ENCODE peak calls at places on chromosomes 11 and 22, in six cellular contexts. D is NCI-H2081; R is stimulated activated CD4-positive, alpha-beta T cell treated with anti-CD3 and anti-CD28 coated beads, Interleukin-2, amount 100 ng/mL, for 48 hours; X is HS-5; H is right lobe of liver; J is glutamatergic neuron. E is an unnamed sample.

GRCh38 chr11:46183819-46184218 is 62.6 kb upstream of the PHF21A start:
- DNase-seq in D (no peak), J (no peak), H (no peak), R (no peak), X (peak), E (peak)

GRCh38 chr11:20438637-20439036 is 51.1 kb downstream of the PRMT3 start:
- DNase-seq in D (no peak), J (no peak), X (no peak), H (no peak), R (no peak), E (no peak)

GRCh38 chr11:130527648-130528300 is 79.3 kb downstream of the ADAMTS15 start:
- DNase-seq in R (no peak), X (no peak), J (no peak), D (no peak), H (no peak), E (no peak)

GRCh38 chr22:31504282-31504681 is 7.9 kb downstream of the SFI1 start:
- DNase-seq in D (no peak), H (no peak), R (no peak), J (no peak), X (no peak), E (no peak)

GRCh38 chr11:132310390-132311375 is 940.3 kb downstream of the NTM start:
- DNase-seq in H (no peak), X (no peak), R (no peak), D (no peak), J (no peak), E (no peak)

GRCh38 chr11:130399196-130399595 is 29.2 kb downstream of the ADAMTS8 start:
- DNase-seq in D (no peak), J (no peak), X (no peak), R (no peak), H (no peak), E (no peak)

GRCh38 chr11:128701086-128701485 is 7.2 kb downstream of the FLI1 start:
- DNase-seq in H (no peak), X (no peak), D (no peak), R (no peak), J (no peak), E (no peak)

GRCh38 chr22:39097098-39098020 is at the start of gene APOBEC3H:
- DNase-seq in D (no peak), J (no peak), H (no peak), R (no peak), X (no peak), E (peak)

GRCh38 chr11:134032031-134032430 is 36.8 kb upstream of the JAM3 start:
- DNase-seq in R (no peak), D (no peak), H (no peak), J (no peak), X (no peak), E (no peak)

GRCh38 chr11:134599180-134599810 is 187.3 kb upstream of the B3GAT1 start:
- DNase-seq in X (no peak), D (no peak), J (no peak), R (no peak), H (no peak), E (no peak)

GRCh38 chr11:3827434-3828186 is 13.1 kb downstream of the RHOG start:
- DNase-seq in H (no peak), D (no peak), J (no peak), X (no peak), R (no peak), E (no peak)

GRCh38 chr11:102367364-102367763 is 20.4 kb downstream of the BIRC2 start:
- DNase-seq in D (peak), J (no peak), R (no peak), H (no peak), X (no peak), E (no peak)

GRCh38 chr11:60887531-60887930 is 18.9 kb downstream of the PRPF19 start:
- DNase-seq in X (no peak), J (peak), D (peak), R (peak), H (no peak), E (no peak)

GRCh38 chr11:126109941-126110731 is 47.5 kb upstream of the CDON start:
- DNase-seq in D (no peak), X (peak), J (no peak), R (no peak), H (peak), E (no peak)

GRCh38 chr11:112085822-112086421 is 634 bp downstream of the TIMM8B start:
- DNase-seq in H (no peak), R (peak), D (peak), X (no peak), J (peak), E (no peak)

GRCh38 chr11:85941380-85941973 is 86.3 kb downstream of the CCDC83 start:
- DNase-seq in H (peak), X (no peak), R (peak), D (peak), J (peak), E (no peak)

GRCh38 chr11:1067812-1068496 is 6.7 kb upstream of the MUC2 start:
- DNase-seq in J (no peak), X (no peak), D (no peak), R (no peak), H (no peak), E (no peak)

GRCh38 chr22:35736166-35736565 is 18.5 kb downstream of the APOL5 start:
- DNase-seq in R (no peak), D (no peak), J (no peak), X (no peak), H (no peak), E (no peak)

E was measured in epithelial cell of prostate.